ENCODE peak calls at places on chromosomes 7 and 10, in seven cellular contexts. Y is HuH-7; E is NCI-H1092; W is stimulated activated CD8-positive, alpha-beta memory T cell treated with anti-CD3 and anti-CD28 coated beads, Interleukin-7, amount 100 ng/mL, for 24 hours; F is GM19239; A is Ammon's horn; H is left ventricle myocardium superior. N is an unnamed sample.

GRCh38 chr7:43669286-43670081 is 59.8 kb downstream of the COA1 start:
- DNase-seq in W (no peak), Y (no peak), E (no peak), F (no peak), H (no peak), A (no peak), N (peak; percentile 40)

GRCh38 chr10:47264797-47265281 is 35.2 kb upstream of the GDF10 start:
- DNase-seq in W (peak; percentile 18), E (no peak), A (no peak), Y (no peak), F (no peak), H (no peak), N (no peak)

GRCh38 chr7:112748381-112748780 is 41.8 kb downstream of the TMEM168 start:
- DNase-seq in Y (no peak), W (no peak), F (no peak), H (no peak), E (no peak), A (no peak), N (no peak)

GRCh38 chr7:10998984-10999757 is 25.5 kb downstream of the PHF14 start:
- DNase-seq in F (no peak), A (no peak), W (no peak), Y (no peak), H (no peak), E (no peak), N (no peak)

GRCh38 chr7:158409120-158409519 is 178.5 kb downstream of the PTPRN2 start:
- DNase-seq in H (no peak), W (no peak), F (no peak), A (no peak), Y (no peak), E (no peak), N (no peak)

GRCh38 chr7:150976529-150977381 is 1.4 kb downstream of the KCNH2 start:
- DNase-seq in H (peak; percentile 83), E (no peak), A (no peak), F (no peak), Y (no peak), W (no peak), N (no peak)

GRCh38 chr10:93678386-93678785 is 24.0 kb downstream of the FRA10AC1 start:
- DNase-seq in Y (no peak), W (no peak), H (no peak), A (no peak), E (no peak), F (no peak), N (no peak)

GRCh38 chr7:44290250-44290616 is 35.2 kb downstream of the CAMK2B start:
- DNase-seq in A (no peak), F (no peak), W (no peak), Y (no peak), H (peak; percentile 26), E (no peak), N (no peak)

GRCh38 chr10:79905322-79906314 is 43.3 kb downstream of the SFTPD start:
- DNase-seq in F (no peak), Y (no peak), A (no peak), W (no peak), E (no peak), H (no peak), N (no peak)

GRCh38 chr10:97812696-97813095 is 36.9 kb upstream of the GOLGA7B start:
- DNase-seq in H (no peak), E (no peak), W (no peak), A (no peak), Y (no peak), F (no peak), N (no peak)

GRCh38 chr7:40220421-40220911 is 85.7 kb downstream of the SUGCT start:
- DNase-seq in W (no peak), H (no peak), F (no peak), E (no peak), A (no peak), Y (no peak), N (no peak)

GRCh38 chr10:132104062-132104461 is 38.3 kb downstream of the JAKMIP3 start:
- DNase-seq in A (no peak), H (no peak), E (no peak), F (no peak), W (no peak), Y (no peak), N (no peak)

GRCh38 chr10:1952126-1953095 is 215.1 kb upstream of the ADARB2 start:
- DNase-seq in Y (no peak), H (no peak), A (no peak), F (no peak), E (no peak), W (no peak), N (no peak)

GRCh38 chr10:4131407-4132215 is 346.6 kb upstream of the KLF6 start:
- DNase-seq in A (peak; percentile 31), E (no peak), F (no peak), H (no peak), W (no peak), Y (no peak), N (no peak)